ENCODE peak calls at places on chromosome 6, in four cellular contexts. U is H1, F is neuronal stem cell, E is mesenchymal stem cell. R is an unnamed sample.

GRCh38 chr6:71045296-71045695 is 88.4 kb upstream of the B3GAT2 start:
- DNase-seq in U (no peak), F (no peak), E (no peak), R (no peak)

GRCh38 chr6:79094938-79095337 is 16.9 kb upstream of the PHIP start:
- DNase-seq in U (no peak), F (no peak), E (no peak), R (no peak)

GRCh38 chr6:150334790-150335783 is 33.7 kb upstream of the IYD start:
- DNase-seq in U (no peak), F (peak), E (peak), R (peak)

GRCh38 chr6:170295519-170296422 is 4.9 kb upstream of the DLL1 start:
- DNase-seq in U (peak), F (peak), E (no peak), R (peak)

GRCh38 chr6:106257195-106257594 is 68.4 kb downstream of the ATG5 start:
- DNase-seq in U (no peak), F (no peak), E (no peak), R (no peak)

GRCh38 chr6:153024401-153025017 is 22.0 kb upstream of the MTRF1L start:
- DNase-seq in U (peak), F (peak), E (peak), R (peak)

GRCh38 chr6:77455271-77455670 is 8.0 kb downstream of the HTR1B start:
- DNase-seq in U (no peak), F (no peak), E (no peak), R (no peak)

GRCh38 chr6:159234102-159234553 is 64.9 kb downstream of the FNDC1 start:
- DNase-seq in U (no peak), F (no peak), E (no peak), R (no peak)

GRCh38 chr6:52233975-52234823 is 10.1 kb downstream of the IL17F start:
- DNase-seq in U (peak), F (peak), E (peak), R (peak)

GRCh38 chr6:72446427-72446826 is 175.4 kb upstream of the KCNQ5 start:
- DNase-seq in U (no peak), F (no peak), E (no peak), R (no peak)

GRCh38 chr6:148520109-148520841 is 177.6 kb downstream of the SASH1 start:
- DNase-seq in U (no peak), F (no peak), E (no peak), R (no peak)

GRCh38 chr6:10411915-10412164 is 3.0 kb downstream of the TFAP2A start:
- DNase-seq in U (no peak), F (no peak), E (no peak), R (no peak)

GRCh38 chr6:49570474-49571079 is 20.1 kb downstream of the C6orf141 start:
- DNase-seq in U (no peak), F (no peak), E (peak), R (no peak)

GRCh38 chr6:17448165-17448564 is 54.8 kb downstream of the CAP2 start:
- DNase-seq in U (no peak), F (no peak), E (peak), R (no peak)

GRCh38 chr6:78850621-78851020 is 16.7 kb upstream of the IRAK1BP1 start:
- DNase-seq in U (no peak), F (no peak), E (no peak), R (no peak)

GRCh38 chr6:40398810-40399477 is 188.2 kb downstream of the LRFN2 start:
- DNase-seq in U (peak), F (no peak), E (no peak), R (peak)

GRCh38 chr6:68652117-68652536 is 17.0 kb downstream of the ADGRB3 start:
- DNase-seq in U (no peak), F (no peak), E (peak), R (no peak)

GRCh38 chr6:24431045-24431451 is 28.3 kb downstream of the MRS2 start:
- DNase-seq in U (no peak), F (no peak), E (peak), R (no peak)

GRCh38 chr6:101614774-101615173 is 221.3 kb downstream of the GRIK2 start:
- DNase-seq in U (no peak), F (peak), E (peak), R (no peak)

GRCh38 chr6:111198841-111199240 is 111.5 kb downstream of the SLC16A10 start:
- DNase-seq in U (no peak), F (no peak), E (no peak), R (no peak)

GRCh38 chr6:34718867-34719441 is 22.4 kb upstream of the ILRUN start:
- DNase-seq in U (no peak), F (no peak), E (no peak), R (no peak)

GRCh38 chr6:34722451-34722850 is 25.9 kb upstream of the ILRUN start:
- DNase-seq in U (no peak), F (no peak), E (no peak), R (no peak)

GRCh38 chr6:34726055-34726454 is 29.5 kb upstream of the ILRUN start:
- DNase-seq in U (no peak), F (no peak), E (no peak), R (no peak)

GRCh38 chr6:34717466-34717865 is 20.9 kb upstream of the ILRUN start:
- DNase-seq in U (no peak), F (no peak), E (no peak), R (no peak)

DNA sequence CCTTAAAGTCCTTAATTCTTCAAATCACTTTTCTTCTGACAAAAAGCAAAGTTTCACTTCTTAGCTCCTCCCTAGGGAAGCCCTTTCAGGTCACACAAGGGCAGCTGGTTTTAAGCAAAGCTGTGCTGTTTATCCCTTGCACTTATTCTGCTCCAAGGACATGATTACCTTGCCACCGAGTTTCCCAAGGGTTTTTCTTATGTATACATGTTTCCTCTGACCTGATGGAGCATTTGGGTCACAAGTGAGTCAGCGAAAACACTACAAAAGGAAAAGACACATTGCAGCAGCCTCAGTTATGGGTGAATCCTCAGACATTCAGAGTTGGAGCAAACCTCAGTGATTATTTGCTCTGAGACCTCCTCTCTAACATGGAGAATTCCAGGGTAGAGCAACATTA is 26.6 kb upstream of the ILRUN start:
- DNase-seq in U (no peak), F (no peak), E (peak), R (no peak)
- H2BK15ac ChIP-seq in U (no peak), F (no peak), E (no peak), R (no peak)

DNA sequence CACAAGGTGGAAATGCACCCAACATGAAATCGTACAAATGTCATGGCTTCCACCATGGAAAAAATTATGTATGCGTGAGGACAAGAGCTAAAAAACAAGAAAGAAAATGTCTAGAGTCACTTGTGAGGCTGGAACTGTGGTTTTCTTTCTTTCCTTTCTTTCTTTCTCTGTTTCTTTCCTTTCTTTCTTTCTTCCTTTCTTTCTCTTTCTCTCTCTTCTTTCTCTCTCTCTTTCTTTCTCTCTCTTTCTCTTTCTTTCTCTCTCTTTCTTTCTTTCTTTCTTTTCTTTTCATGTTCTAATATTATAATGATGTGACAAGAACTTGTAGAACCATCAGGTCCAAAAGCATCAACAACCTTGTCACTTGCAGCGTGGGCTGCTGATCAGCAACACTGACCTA is 28.4 kb downstream of the ZNF311 start:
- DNase-seq in U (no peak), F (no peak), E (no peak), R (no peak)
- H2BK12ac ChIP-seq in U (no peak), F (no peak), E (no peak), R (no peak)

GRCh38 chr6:75480425-75480824 is 13.2 kb downstream of the FILIP1 start:
- DNase-seq in U (no peak), F (no peak), E (peak), R (no peak)

GRCh38 chr6:75481936-75482593 is 11.5 kb downstream of the FILIP1 start:
- DNase-seq in U (no peak), F (no peak), E (peak), R (no peak)

GRCh38 chr6:75481394-75481793 is 12.2 kb downstream of the FILIP1 start:
- DNase-seq in U (no peak), F (no peak), E (peak), R (peak)

GRCh38 chr6:75478929-75479328 is 14.7 kb downstream of the FILIP1 start:
- DNase-seq in U (no peak), F (no peak), E (no peak), R (no peak)

GRCh38 chr6:75479712-75480111 is 13.9 kb downstream of the FILIP1 start:
- DNase-seq in U (no peak), F (no peak), E (no peak), R (no peak)
- H2BK15ac ChIP-seq in U (no peak), F (no peak), E (no peak), R (no peak)

GRCh38 chr6:21732731-21733130 is 139.2 kb downstream of the SOX4 start:
- DNase-seq in U (no peak), F (no peak), E (no peak), R (no peak)
- H2BK12ac ChIP-seq in U (no peak), F (no peak), E (no peak), R (no peak)

DNA sequence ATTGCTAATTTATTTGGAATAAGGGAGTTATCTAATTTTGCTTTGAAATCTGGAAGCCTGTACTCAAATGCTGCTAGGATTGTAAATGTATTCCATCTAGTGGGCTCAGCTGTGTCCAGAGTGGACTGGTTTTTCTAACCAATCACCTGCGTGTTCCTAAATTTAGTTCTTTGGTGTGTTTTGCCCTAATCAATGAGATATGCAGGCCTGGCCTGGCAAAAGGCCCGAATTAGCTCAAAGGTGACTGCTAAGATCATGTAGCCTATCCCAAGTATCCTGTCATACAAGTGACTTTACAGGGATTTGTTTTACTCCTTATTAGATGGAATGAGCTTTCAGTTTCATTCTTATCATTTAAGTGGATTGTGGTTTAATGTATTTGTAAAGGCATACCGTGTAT is 51.3 kb upstream of the ARMC2 start:
- DNase-seq in U (no peak), F (no peak), E (peak), R (no peak)
- H2BK15ac ChIP-seq in U (no peak), F (no peak), E (no peak), R (no peak)

GRCh38 chr6:53855940-53856339 is 61.1 kb downstream of the LRRC1 start:
- DNase-seq in U (no peak), F (no peak), E (no peak), R (no peak)

GRCh38 chr6:53857318-53858094 is 62.7 kb downstream of the LRRC1 start:
- DNase-seq in U (no peak), F (no peak), E (no peak), R (no peak)

GRCh38 chr6:53852805-53853204 is 58.0 kb downstream of the LRRC1 start:
- DNase-seq in U (no peak), F (no peak), E (no peak), R (no peak)

GRCh38 chr6:53858196-53858595 is 63.4 kb downstream of the LRRC1 start:
- DNase-seq in U (no peak), F (no peak), E (no peak), R (no peak)

DNA sequence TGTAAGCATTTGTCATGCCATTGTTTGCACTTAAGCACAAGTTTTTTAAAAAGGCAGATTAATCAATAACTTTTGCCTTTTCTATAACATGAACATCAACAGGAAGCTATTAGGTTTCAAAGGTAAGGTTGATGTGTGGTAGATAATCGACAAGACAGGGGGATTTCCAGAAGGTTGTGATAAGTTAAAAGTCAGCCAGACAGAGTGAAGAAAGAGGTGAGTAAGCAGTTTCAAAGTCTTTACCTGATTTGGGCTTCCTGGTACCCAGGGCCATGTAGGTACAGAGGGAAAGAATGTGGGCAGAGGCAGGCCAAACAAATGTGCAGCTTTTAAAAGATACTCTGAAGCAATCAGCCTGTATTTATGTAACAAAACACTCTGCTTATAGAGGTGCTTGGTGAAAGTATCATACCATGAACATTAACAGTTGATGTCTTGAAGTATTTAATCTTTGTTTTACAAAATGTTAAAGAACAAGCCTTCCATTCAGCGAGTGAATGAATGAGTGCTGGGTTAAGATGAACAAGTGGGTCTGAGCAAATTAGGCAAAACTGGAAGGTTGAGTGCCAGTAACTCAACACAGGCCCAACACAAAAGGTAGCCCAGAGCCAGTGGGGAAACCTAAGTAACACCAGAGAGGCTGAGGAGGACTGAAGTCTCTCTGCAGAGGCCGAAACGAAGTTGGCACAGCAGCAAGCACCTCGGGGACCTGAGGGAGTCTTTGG is 60.2 kb downstream of the LRRC1 start:
- DNase-seq in U (no peak), F (no peak), E (no peak), R (no peak)
- H2BK12ac ChIP-seq in U (no peak), F (no peak), E (no peak), R (no peak)

DNA sequence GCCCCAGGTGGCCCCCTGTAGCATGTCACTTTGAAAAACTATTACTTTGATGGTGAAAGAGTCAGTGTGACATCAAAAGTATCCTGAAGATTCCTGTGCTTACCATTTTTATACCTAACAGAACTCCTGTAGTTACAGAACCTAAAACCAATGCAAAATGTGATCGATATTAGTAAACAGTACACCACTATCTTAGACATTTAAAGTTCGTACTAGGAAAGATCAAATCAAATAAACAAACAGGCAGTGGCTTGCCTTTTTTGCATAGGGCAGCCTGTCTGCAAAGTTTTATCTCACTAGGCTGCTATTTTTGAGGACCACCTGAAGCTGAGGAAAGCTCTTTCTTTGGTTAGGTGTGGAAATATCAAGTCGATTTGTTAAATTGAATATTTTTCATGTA is 944.0 kb upstream of the CITED2 start:
- DNase-seq in U (no peak), F (no peak), E (peak), R (no peak)
- H2BK15ac ChIP-seq in U (no peak), F (no peak), E (no peak), R (no peak)

R was measured in H9.